ENCODE peak calls at places on chromosomes 12 and 14, in nine cellular contexts. One of them, this sample, is unnamed.

GRCh38 chr12:5806376-5807089 is 138.5 kb downstream of the ANO2 start:
- ATAC-seq in T-cell: no peak
- ATAC-seq in effector memory CD8-positive, alpha-beta T cell: no peak
- ATAC-seq in activated T-cell treated with anti-CD3 and anti-CD28 coated beads, Interleukin-2, amount 50 U/mL, for 72 hours: no peak
- ATAC-seq in activated naive CD8-positive, alpha-beta T cell treated with anti-CD3 and anti-CD28 coated beads, Interleukin-2, amount 10 ng/mL, durations not matched to agents 7 days and 5 days: no peak
- ATAC-seq in activated naive CD4-positive, alpha-beta T cell treated with anti-CD3 and anti-CD28 coated beads, Interleukin-2, amount 50 U/mL, for 72 hours: no peak
- ATAC-seq in SK-N-SH treated with all-trans-retinoic acid at 6 μM for 48 hours: no peak
- ATAC-seq in Panc1: no peak
- ATAC-seq in pancreas: no peak
- ATAC-seq in this sample: no peak

GRCh38 chr14:105993814-105994213 is 467.4 kb downstream of the TMEM121 start:
- ATAC-seq in T-cell: no peak
- ATAC-seq in effector memory CD8-positive, alpha-beta T cell: peak
- ATAC-seq in activated T-cell treated with anti-CD3 and anti-CD28 coated beads, Interleukin-2, amount 50 U/mL, for 72 hours: no peak
- ATAC-seq in activated naive CD8-positive, alpha-beta T cell treated with anti-CD3 and anti-CD28 coated beads, Interleukin-2, amount 10 ng/mL, durations not matched to agents 7 days and 5 days: no peak
- ATAC-seq in activated naive CD4-positive, alpha-beta T cell treated with anti-CD3 and anti-CD28 coated beads, Interleukin-2, amount 50 U/mL, for 72 hours: no peak
- ATAC-seq in SK-N-SH treated with all-trans-retinoic acid at 6 μM for 48 hours: no peak
- ATAC-seq in Panc1: no peak
- ATAC-seq in pancreas: no peak
- ATAC-seq in this sample: no peak

GRCh38 chr12:75713434-75713833 is 202.0 kb upstream of the KRR1 start:
- ATAC-seq in T-cell: no peak
- ATAC-seq in effector memory CD8-positive, alpha-beta T cell: no peak
- ATAC-seq in activated T-cell treated with anti-CD3 and anti-CD28 coated beads, Interleukin-2, amount 50 U/mL, for 72 hours: peak
- ATAC-seq in activated naive CD8-positive, alpha-beta T cell treated with anti-CD3 and anti-CD28 coated beads, Interleukin-2, amount 10 ng/mL, durations not matched to agents 7 days and 5 days: no peak
- ATAC-seq in activated naive CD4-positive, alpha-beta T cell treated with anti-CD3 and anti-CD28 coated beads, Interleukin-2, amount 50 U/mL, for 72 hours: peak
- ATAC-seq in SK-N-SH treated with all-trans-retinoic acid at 6 μM for 48 hours: no peak
- ATAC-seq in Panc1: no peak
- ATAC-seq in pancreas: no peak
- ATAC-seq in this sample: no peak

GRCh38 chr14:54138354-54139038 is 181.9 kb upstream of the BMP4 start:
- ATAC-seq in T-cell: no peak
- ATAC-seq in effector memory CD8-positive, alpha-beta T cell: no peak
- ATAC-seq in activated T-cell treated with anti-CD3 and anti-CD28 coated beads, Interleukin-2, amount 50 U/mL, for 72 hours: no peak
- ATAC-seq in activated naive CD8-positive, alpha-beta T cell treated with anti-CD3 and anti-CD28 coated beads, Interleukin-2, amount 10 ng/mL, durations not matched to agents 7 days and 5 days: no peak
- ATAC-seq in activated naive CD4-positive, alpha-beta T cell treated with anti-CD3 and anti-CD28 coated beads, Interleukin-2, amount 50 U/mL, for 72 hours: no peak
- ATAC-seq in SK-N-SH treated with all-trans-retinoic acid at 6 μM for 48 hours: no peak
- ATAC-seq in Panc1: no peak
- ATAC-seq in pancreas: no peak
- ATAC-seq in this sample: no peak

GRCh38 chr14:91220581-91221000 is 23.9 kb downstream of the GPR68 start:
- ATAC-seq in T-cell: no peak
- ATAC-seq in effector memory CD8-positive, alpha-beta T cell: no peak
- ATAC-seq in activated T-cell treated with anti-CD3 and anti-CD28 coated beads, Interleukin-2, amount 50 U/mL, for 72 hours: no peak
- ATAC-seq in activated naive CD8-positive, alpha-beta T cell treated with anti-CD3 and anti-CD28 coated beads, Interleukin-2, amount 10 ng/mL, durations not matched to agents 7 days and 5 days: no peak
- ATAC-seq in activated naive CD4-positive, alpha-beta T cell treated with anti-CD3 and anti-CD28 coated beads, Interleukin-2, amount 50 U/mL, for 72 hours: no peak
- ATAC-seq in SK-N-SH treated with all-trans-retinoic acid at 6 μM for 48 hours: no peak
- ATAC-seq in Panc1: no peak
- ATAC-seq in pancreas: no peak
- ATAC-seq in this sample: no peak

GRCh38 chr12:96571101-96571862 is 81.9 kb downstream of the CFAP54 start:
- ATAC-seq in T-cell: peak
- ATAC-seq in effector memory CD8-positive, alpha-beta T cell: peak
- ATAC-seq in activated T-cell treated with anti-CD3 and anti-CD28 coated beads, Interleukin-2, amount 50 U/mL, for 72 hours: peak
- ATAC-seq in activated naive CD8-positive, alpha-beta T cell treated with anti-CD3 and anti-CD28 coated beads, Interleukin-2, amount 10 ng/mL, durations not matched to agents 7 days and 5 days: peak
- ATAC-seq in activated naive CD4-positive, alpha-beta T cell treated with anti-CD3 and anti-CD28 coated beads, Interleukin-2, amount 50 U/mL, for 72 hours: peak
- ATAC-seq in SK-N-SH treated with all-trans-retinoic acid at 6 μM for 48 hours: no peak
- ATAC-seq in Panc1: no peak
- ATAC-seq in pancreas: no peak
- ATAC-seq in this sample: peak

GRCh38 chr14:21505009-21505553 is 6.1 kb downstream of the METTL3 start:
- ATAC-seq in T-cell: peak
- ATAC-seq in effector memory CD8-positive, alpha-beta T cell: peak
- ATAC-seq in activated T-cell treated with anti-CD3 and anti-CD28 coated beads, Interleukin-2, amount 50 U/mL, for 72 hours: peak
- ATAC-seq in activated naive CD8-positive, alpha-beta T cell treated with anti-CD3 and anti-CD28 coated beads, Interleukin-2, amount 10 ng/mL, durations not matched to agents 7 days and 5 days: peak
- ATAC-seq in activated naive CD4-positive, alpha-beta T cell treated with anti-CD3 and anti-CD28 coated beads, Interleukin-2, amount 50 U/mL, for 72 hours: peak
- ATAC-seq in SK-N-SH treated with all-trans-retinoic acid at 6 μM for 48 hours: no peak
- ATAC-seq in Panc1: no peak
- ATAC-seq in pancreas: no peak
- ATAC-seq in this sample: no peak

GRCh38 chr12:75305412-75306332 is 24.5 kb downstream of the CAPS2 start:
- ATAC-seq in T-cell: no peak
- ATAC-seq in effector memory CD8-positive, alpha-beta T cell: no peak
- ATAC-seq in activated T-cell treated with anti-CD3 and anti-CD28 coated beads, Interleukin-2, amount 50 U/mL, for 72 hours: no peak
- ATAC-seq in activated naive CD8-positive, alpha-beta T cell treated with anti-CD3 and anti-CD28 coated beads, Interleukin-2, amount 10 ng/mL, durations not matched to agents 7 days and 5 days: no peak
- ATAC-seq in activated naive CD4-positive, alpha-beta T cell treated with anti-CD3 and anti-CD28 coated beads, Interleukin-2, amount 50 U/mL, for 72 hours: no peak
- ATAC-seq in SK-N-SH treated with all-trans-retinoic acid at 6 μM for 48 hours: no peak
- ATAC-seq in Panc1: no peak
- ATAC-seq in pancreas: no peak
- ATAC-seq in this sample: no peak

GRCh38 chr12:47422656-47423055 is 283.2 kb downstream of the RPAP3 start:
- ATAC-seq in T-cell: no peak
- ATAC-seq in effector memory CD8-positive, alpha-beta T cell: no peak
- ATAC-seq in activated T-cell treated with anti-CD3 and anti-CD28 coated beads, Interleukin-2, amount 50 U/mL, for 72 hours: no peak
- ATAC-seq in activated naive CD8-positive, alpha-beta T cell treated with anti-CD3 and anti-CD28 coated beads, Interleukin-2, amount 10 ng/mL, durations not matched to agents 7 days and 5 days: no peak
- ATAC-seq in activated naive CD4-positive, alpha-beta T cell treated with anti-CD3 and anti-CD28 coated beads, Interleukin-2, amount 50 U/mL, for 72 hours: no peak
- ATAC-seq in SK-N-SH treated with all-trans-retinoic acid at 6 μM for 48 hours: no peak
- ATAC-seq in Panc1: no peak
- ATAC-seq in pancreas: no peak
- ATAC-seq in this sample: no peak

GRCh38 chr12:112932485-112933151 is 5.7 kb upstream of the OAS3 start:
- ATAC-seq in T-cell: no peak
- ATAC-seq in effector memory CD8-positive, alpha-beta T cell: no peak
- ATAC-seq in activated T-cell treated with anti-CD3 and anti-CD28 coated beads, Interleukin-2, amount 50 U/mL, for 72 hours: no peak
- ATAC-seq in activated naive CD8-positive, alpha-beta T cell treated with anti-CD3 and anti-CD28 coated beads, Interleukin-2, amount 10 ng/mL, durations not matched to agents 7 days and 5 days: no peak
- ATAC-seq in activated naive CD4-positive, alpha-beta T cell treated with anti-CD3 and anti-CD28 coated beads, Interleukin-2, amount 50 U/mL, for 72 hours: no peak
- ATAC-seq in SK-N-SH treated with all-trans-retinoic acid at 6 μM for 48 hours: no peak
- ATAC-seq in Panc1: peak
- ATAC-seq in pancreas: no peak
- ATAC-seq in this sample: no peak

GRCh38 chr12:42125372-42125767 is 19.3 kb downstream of the GXYLT1 start:
- ATAC-seq in T-cell: no peak
- ATAC-seq in effector memory CD8-positive, alpha-beta T cell: peak
- ATAC-seq in activated T-cell treated with anti-CD3 and anti-CD28 coated beads, Interleukin-2, amount 50 U/mL, for 72 hours: peak
- ATAC-seq in activated naive CD8-positive, alpha-beta T cell treated with anti-CD3 and anti-CD28 coated beads, Interleukin-2, amount 10 ng/mL, durations not matched to agents 7 days and 5 days: no peak
- ATAC-seq in activated naive CD4-positive, alpha-beta T cell treated with anti-CD3 and anti-CD28 coated beads, Interleukin-2, amount 50 U/mL, for 72 hours: peak
- ATAC-seq in SK-N-SH treated with all-trans-retinoic acid at 6 μM for 48 hours: peak
- ATAC-seq in Panc1: no peak
- ATAC-seq in pancreas: no peak
- ATAC-seq in this sample: peak

GRCh38 chr12:39199371-39199770 is 243.5 kb downstream of the KIF21A start:
- ATAC-seq in T-cell: no peak
- ATAC-seq in effector memory CD8-positive, alpha-beta T cell: no peak
- ATAC-seq in activated T-cell treated with anti-CD3 and anti-CD28 coated beads, Interleukin-2, amount 50 U/mL, for 72 hours: no peak
- ATAC-seq in activated naive CD8-positive, alpha-beta T cell treated with anti-CD3 and anti-CD28 coated beads, Interleukin-2, amount 10 ng/mL, durations not matched to agents 7 days and 5 days: no peak
- ATAC-seq in activated naive CD4-positive, alpha-beta T cell treated with anti-CD3 and anti-CD28 coated beads, Interleukin-2, amount 50 U/mL, for 72 hours: no peak
- ATAC-seq in SK-N-SH treated with all-trans-retinoic acid at 6 μM for 48 hours: no peak
- ATAC-seq in Panc1: no peak
- ATAC-seq in pancreas: no peak
- ATAC-seq in this sample: no peak

GRCh38 chr12:93425736-93426363 is 15.9 kb downstream of the UBE2N start:
- ATAC-seq in T-cell: peak
- ATAC-seq in effector memory CD8-positive, alpha-beta T cell: no peak
- ATAC-seq in activated T-cell treated with anti-CD3 and anti-CD28 coated beads, Interleukin-2, amount 50 U/mL, for 72 hours: no peak
- ATAC-seq in activated naive CD8-positive, alpha-beta T cell treated with anti-CD3 and anti-CD28 coated beads, Interleukin-2, amount 10 ng/mL, durations not matched to agents 7 days and 5 days: no peak
- ATAC-seq in activated naive CD4-positive, alpha-beta T cell treated with anti-CD3 and anti-CD28 coated beads, Interleukin-2, amount 50 U/mL, for 72 hours: no peak
- ATAC-seq in SK-N-SH treated with all-trans-retinoic acid at 6 μM for 48 hours: no peak
- ATAC-seq in Panc1: no peak
- ATAC-seq in pancreas: no peak
- ATAC-seq in this sample: peak

GRCh38 chr14:93173943-93174395 is 10.7 kb downstream of the MOAP1 start:
- ATAC-seq in T-cell: no peak
- ATAC-seq in effector memory CD8-positive, alpha-beta T cell: no peak
- ATAC-seq in activated T-cell treated with anti-CD3 and anti-CD28 coated beads, Interleukin-2, amount 50 U/mL, for 72 hours: peak
- ATAC-seq in activated naive CD8-positive, alpha-beta T cell treated with anti-CD3 and anti-CD28 coated beads, Interleukin-2, amount 10 ng/mL, durations not matched to agents 7 days and 5 days: no peak
- ATAC-seq in activated naive CD4-positive, alpha-beta T cell treated with anti-CD3 and anti-CD28 coated beads, Interleukin-2, amount 50 U/mL, for 72 hours: no peak
- ATAC-seq in SK-N-SH treated with all-trans-retinoic acid at 6 μM for 48 hours: peak
- ATAC-seq in Panc1: no peak
- ATAC-seq in pancreas: peak
- ATAC-seq in this sample: no peak

GRCh38 chr12:75564398-75564797 is 53.0 kb upstream of the KRR1 start:
- ATAC-seq in T-cell: no peak
- ATAC-seq in effector memory CD8-positive, alpha-beta T cell: no peak
- ATAC-seq in activated T-cell treated with anti-CD3 and anti-CD28 coated beads, Interleukin-2, amount 50 U/mL, for 72 hours: no peak
- ATAC-seq in activated naive CD8-positive, alpha-beta T cell treated with anti-CD3 and anti-CD28 coated beads, Interleukin-2, amount 10 ng/mL, durations not matched to agents 7 days and 5 days: no peak
- ATAC-seq in activated naive CD4-positive, alpha-beta T cell treated with anti-CD3 and anti-CD28 coated beads, Interleukin-2, amount 50 U/mL, for 72 hours: no peak
- ATAC-seq in SK-N-SH treated with all-trans-retinoic acid at 6 μM for 48 hours: no peak
- ATAC-seq in Panc1: no peak
- ATAC-seq in pancreas: no peak
- ATAC-seq in this sample: no peak

GRCh38 chr12:25689996-25690501 is 137.0 kb upstream of the LMNTD1 start:
- ATAC-seq in T-cell: no peak
- ATAC-seq in effector memory CD8-positive, alpha-beta T cell: no peak
- ATAC-seq in activated T-cell treated with anti-CD3 and anti-CD28 coated beads, Interleukin-2, amount 50 U/mL, for 72 hours: no peak
- ATAC-seq in activated naive CD8-positive, alpha-beta T cell treated with anti-CD3 and anti-CD28 coated beads, Interleukin-2, amount 10 ng/mL, durations not matched to agents 7 days and 5 days: no peak
- ATAC-seq in activated naive CD4-positive, alpha-beta T cell treated with anti-CD3 and anti-CD28 coated beads, Interleukin-2, amount 50 U/mL, for 72 hours: no peak
- ATAC-seq in SK-N-SH treated with all-trans-retinoic acid at 6 μM for 48 hours: peak
- ATAC-seq in Panc1: no peak
- ATAC-seq in pancreas: peak
- ATAC-seq in this sample: peak

GRCh38 chr12:18429366-18429765 is 168.0 kb downstream of the PIK3C2G start:
- ATAC-seq in T-cell: no peak
- ATAC-seq in effector memory CD8-positive, alpha-beta T cell: no peak
- ATAC-seq in activated T-cell treated with anti-CD3 and anti-CD28 coated beads, Interleukin-2, amount 50 U/mL, for 72 hours: no peak
- ATAC-seq in activated naive CD8-positive, alpha-beta T cell treated with anti-CD3 and anti-CD28 coated beads, Interleukin-2, amount 10 ng/mL, durations not matched to agents 7 days and 5 days: no peak
- ATAC-seq in activated naive CD4-positive, alpha-beta T cell treated with anti-CD3 and anti-CD28 coated beads, Interleukin-2, amount 50 U/mL, for 72 hours: no peak
- ATAC-seq in SK-N-SH treated with all-trans-retinoic acid at 6 μM for 48 hours: no peak
- ATAC-seq in Panc1: no peak
- ATAC-seq in pancreas: no peak
- ATAC-seq in this sample: no peak

GRCh38 chr14:31059152-31059924 is 33.2 kb upstream of the STRN3 start:
- ATAC-seq in T-cell: no peak
- ATAC-seq in effector memory CD8-positive, alpha-beta T cell: no peak
- ATAC-seq in activated T-cell treated with anti-CD3 and anti-CD28 coated beads, Interleukin-2, amount 50 U/mL, for 72 hours: no peak
- ATAC-seq in activated naive CD8-positive, alpha-beta T cell treated with anti-CD3 and anti-CD28 coated beads, Interleukin-2, amount 10 ng/mL, durations not matched to agents 7 days and 5 days: no peak
- ATAC-seq in activated naive CD4-positive, alpha-beta T cell treated with anti-CD3 and anti-CD28 coated beads, Interleukin-2, amount 50 U/mL, for 72 hours: no peak
- ATAC-seq in SK-N-SH treated with all-trans-retinoic acid at 6 μM for 48 hours: no peak
- ATAC-seq in Panc1: no peak
- ATAC-seq in pancreas: peak
- ATAC-seq in this sample: no peak

GRCh38 chr14:90388437-90388836 is 8.4 kb upstream of the CALM1 start:
- ATAC-seq in T-cell: no peak
- ATAC-seq in effector memory CD8-positive, alpha-beta T cell: no peak
- ATAC-seq in activated T-cell treated with anti-CD3 and anti-CD28 coated beads, Interleukin-2, amount 50 U/mL, for 72 hours: no peak
- ATAC-seq in activated naive CD8-positive, alpha-beta T cell treated with anti-CD3 and anti-CD28 coated beads, Interleukin-2, amount 10 ng/mL, durations not matched to agents 7 days and 5 days: no peak
- ATAC-seq in activated naive CD4-positive, alpha-beta T cell treated with anti-CD3 and anti-CD28 coated beads, Interleukin-2, amount 50 U/mL, for 72 hours: peak
- ATAC-seq in SK-N-SH treated with all-trans-retinoic acid at 6 μM for 48 hours: peak
- ATAC-seq in Panc1: no peak
- ATAC-seq in pancreas: peak
- ATAC-seq in this sample: no peak

GRCh38 chr12:122491991-122492390 is 8.7 kb downstream of the ZCCHC8 start:
- ATAC-seq in T-cell: no peak
- ATAC-seq in effector memory CD8-positive, alpha-beta T cell: no peak
- ATAC-seq in activated T-cell treated with anti-CD3 and anti-CD28 coated beads, Interleukin-2, amount 50 U/mL, for 72 hours: no peak
- ATAC-seq in activated naive CD8-positive, alpha-beta T cell treated with anti-CD3 and anti-CD28 coated beads, Interleukin-2, amount 10 ng/mL, durations not matched to agents 7 days and 5 days: no peak
- ATAC-seq in activated naive CD4-positive, alpha-beta T cell treated with anti-CD3 and anti-CD28 coated beads, Interleukin-2, amount 50 U/mL, for 72 hours: no peak
- ATAC-seq in SK-N-SH treated with all-trans-retinoic acid at 6 μM for 48 hours: no peak
- ATAC-seq in Panc1: no peak
- ATAC-seq in pancreas: no peak
- ATAC-seq in this sample: no peak